ENCODE peak calls at places on chromosome 21, in nine cellular contexts. S is uterus; A is thyroid gland; G is effector memory CD4-positive, alpha-beta T cell; Q is lung; N is body of pancreas; R is colonic mucosa; M is PC-3; V is SK-N-SH. I is an unnamed sample.
A peak's percentile ranks its signal among the peaks of the same experiment; 100 is the strongest.

GRCh38 chr21:17690078-17690494 is 77.4 kb upstream of the BTG3 start:
- DNase-seq in N (no peak), S (no peak), V (no peak), G (no peak), A (no peak), R (no peak), Q (no peak), M (peak; percentile 32), I (no peak)

GRCh38 chr21:30434033-30434631 is 4.1 kb downstream of the KRTAP13-4 start:
- DNase-seq in N (peak; percentile 39), A (peak; percentile 2), S (no peak), M (peak; percentile 78), V (peak; percentile 33), Q (no peak), R (peak; percentile 22), G (no peak), I (no peak)

GRCh38 chr21:41816583-41817165 is 49.8 kb upstream of the RIPK4 start:
- DNase-seq in A (peak; percentile 70), N (peak; percentile 70), V (peak; percentile 88), Q (peak; percentile 59), R (peak; percentile 64), M (peak; percentile 67), G (peak; percentile 5), S (peak; percentile 49), I (peak; percentile 76)

GRCh38 chr21:26490771-26491170 is 82.3 kb downstream of the CYYR1 start:
- DNase-seq in R (no peak), S (no peak), N (no peak), Q (no peak), G (no peak), A (no peak), V (no peak), M (peak; percentile 24), I (no peak)

GRCh38 chr21:31752352-31752751 is 20.4 kb upstream of the SCAF4 start:
- DNase-seq in A (no peak), S (no peak), R (no peak), V (no peak), N (no peak), G (no peak), M (peak; percentile 91), Q (no peak), I (no peak)

GRCh38 chr21:23543334-23543733 is 2063.9 kb downstream of the MRPL39 start:
- DNase-seq in Q (no peak), R (no peak), G (no peak), S (no peak), N (peak; percentile 27), M (no peak), V (no peak), A (no peak), I (no peak)

GRCh38 chr21:42032266-42032665 is 22.1 kb upstream of the ZBTB21 start:
- DNase-seq in G (no peak), A (no peak), R (no peak), Q (no peak), M (no peak), S (no peak), V (no peak), N (no peak), I (no peak)

GRCh38 chr21:21668198-21668597 is 670.0 kb downstream of the NCAM2 start:
- DNase-seq in N (no peak), Q (no peak), R (no peak), V (no peak), M (no peak), S (no peak), G (no peak), A (no peak), I (no peak)

GRCh38 chr21:32770514-32771133 is 931 bp downstream of the PAXBP1 start:
- DNase-seq in N (no peak), G (no peak), A (peak; percentile 29), S (no peak), V (no peak), Q (peak; percentile 36), M (peak; percentile 5), R (no peak), I (no peak)

GRCh38 chr21:14554948-14555347 is 8.8 kb upstream of the SAMSN1 start:
- DNase-seq in Q (no peak), M (peak; percentile 43), A (no peak), N (no peak), V (no peak), S (no peak), G (no peak), R (no peak), I (no peak)

GRCh38 chr21:25838809-25839208 is 104.0 kb downstream of the GABPA start:
- DNase-seq in Q (no peak), S (no peak), G (no peak), N (no peak), R (no peak), V (no peak), A (no peak), M (peak; percentile 86), I (no peak)

GRCh38 chr21:14598065-14598464 is 52.0 kb upstream of the SAMSN1 start:
- DNase-seq in G (no peak), S (no peak), V (no peak), N (no peak), M (no peak), A (no peak), Q (no peak), R (no peak), I (no peak)

DNA sequence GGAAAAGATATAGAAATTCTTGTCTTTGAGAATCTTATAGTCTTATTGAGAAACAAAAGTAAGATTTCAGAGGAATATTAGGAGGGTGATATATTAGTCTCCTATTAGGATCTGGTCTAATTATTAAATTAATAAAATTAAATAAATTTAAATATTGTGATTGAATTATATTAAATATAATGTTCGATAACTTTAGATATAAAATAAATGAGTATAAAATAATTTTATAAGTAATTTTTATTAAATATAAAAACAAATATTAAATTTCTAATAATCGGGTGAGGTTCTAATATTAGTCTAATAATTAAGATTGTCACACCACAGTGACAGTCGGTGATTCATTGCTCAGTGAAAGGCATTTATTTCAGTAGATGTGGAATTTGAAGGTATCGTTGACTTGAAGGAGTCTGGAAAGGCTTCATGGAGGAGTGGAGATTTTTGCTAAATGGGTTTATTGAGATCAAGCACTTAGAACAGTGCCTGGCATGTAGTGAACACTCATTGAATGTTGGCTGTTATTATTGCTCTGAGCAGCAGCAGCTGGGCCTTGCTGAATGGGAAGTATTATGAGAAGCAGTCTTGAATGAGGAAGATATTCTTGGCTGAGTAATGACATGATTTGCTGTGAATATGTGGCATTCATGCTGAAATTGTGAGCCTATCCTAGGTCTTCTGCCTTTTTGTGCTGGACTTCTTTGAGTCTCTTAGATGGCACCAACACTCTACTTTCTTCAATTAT is 74.6 kb downstream of the USP25 start:
- DNase-seq in V (no peak), Q (no peak), R (no peak), S (no peak), N (no peak), G (no peak), M (no peak), A (no peak), I (no peak)
- H3K4me1 ChIP-seq in V (no peaks in the 10 kb centered on the region), Q (peaks cover 6% of the 10 kb centered on the region), R (no peaks in the 10 kb centered on the region), S (no peaks in the 10 kb centered on the region), N (no peaks in the 10 kb centered on the region), G (peaks cover 2% of the 10 kb centered on the region), M (no peaks in the 10 kb centered on the region), A (no peaks in the 10 kb centered on the region), I (no peaks in the 10 kb centered on the region)

GRCh38 chr21:34011660-34012059 is 61.7 kb upstream of the MRPS6 start:
- DNase-seq in N (no peak), V (no peak), G (no peak), S (no peak), M (no peak), Q (no peak), A (no peak), R (no peak), I (no peak)
- H3K9me3 ChIP-seq in N (no peaks in the 10 kb centered on the region), V (no peaks in the 10 kb centered on the region), G (peaks cover 11% of the 10 kb centered on the region), S (no peaks in the 10 kb centered on the region), M (peaks cover 9% of the 10 kb centered on the region), Q (peaks cover 11% of the 10 kb centered on the region), A (no peaks in the 10 kb centered on the region), R (no peaks in the 10 kb centered on the region), I (peaks cover 23% of the 10 kb centered on the region)

DNA sequence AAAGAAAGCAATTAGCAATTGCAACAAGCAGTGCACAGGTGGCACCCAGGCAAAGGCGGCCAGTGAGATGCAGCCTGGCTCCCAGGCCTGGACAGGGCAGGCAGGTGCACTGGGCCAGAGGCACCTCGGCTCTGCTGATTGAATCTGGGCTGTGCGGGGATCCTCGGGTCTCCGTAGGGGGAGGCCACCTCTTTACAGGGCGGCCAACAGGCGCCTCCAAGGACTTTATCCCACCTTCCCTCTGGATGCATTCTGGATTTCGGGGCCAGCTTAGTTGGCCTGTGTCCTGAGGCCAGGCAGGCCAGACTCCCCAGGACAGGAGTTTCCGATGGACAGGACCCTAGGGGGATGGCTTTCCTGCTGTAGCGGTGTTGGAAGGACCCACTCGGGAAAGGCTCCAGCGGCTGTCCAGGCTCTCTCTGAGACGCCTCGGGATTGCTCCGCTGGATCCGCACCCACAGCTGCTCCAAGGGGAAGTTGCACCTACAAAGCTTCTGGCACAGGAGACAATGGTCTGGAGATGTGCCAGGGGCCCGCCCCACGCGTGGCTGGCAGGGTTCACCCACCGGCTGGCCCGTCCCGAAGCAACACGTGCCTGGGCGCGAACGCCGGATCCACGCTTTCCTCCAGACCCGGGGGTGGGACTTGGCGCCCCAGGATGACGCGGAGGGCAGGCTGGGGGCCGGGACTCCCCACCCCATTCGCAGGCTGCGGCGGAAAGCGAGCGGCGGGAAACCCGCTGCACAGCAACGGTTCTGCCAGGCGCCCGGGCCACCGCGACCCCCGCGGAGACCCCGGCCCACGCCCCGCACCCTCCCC is 810 bp downstream of the SLC19A1 start:
- DNase-seq in R (peak; percentile 80), G (peak; percentile 66), V (peak; percentile 95), A (peak; percentile 56), Q (peak; percentile 75), N (peak; percentile 76), S (peak; percentile 71), M (peak; percentile 74), I (peak; percentile 81)
- H3K27ac ChIP-seq in R (no peak overlapping the region), G (peak overlapping the region; percentile 58), V (no peak overlapping the region), A (no peak overlapping the region), Q (no peak overlapping the region), N (no peak overlapping the region), S (peak overlapping the region; percentile 42), M (peak overlapping the region; percentile 38), I (no peak overlapping the region)

DNA sequence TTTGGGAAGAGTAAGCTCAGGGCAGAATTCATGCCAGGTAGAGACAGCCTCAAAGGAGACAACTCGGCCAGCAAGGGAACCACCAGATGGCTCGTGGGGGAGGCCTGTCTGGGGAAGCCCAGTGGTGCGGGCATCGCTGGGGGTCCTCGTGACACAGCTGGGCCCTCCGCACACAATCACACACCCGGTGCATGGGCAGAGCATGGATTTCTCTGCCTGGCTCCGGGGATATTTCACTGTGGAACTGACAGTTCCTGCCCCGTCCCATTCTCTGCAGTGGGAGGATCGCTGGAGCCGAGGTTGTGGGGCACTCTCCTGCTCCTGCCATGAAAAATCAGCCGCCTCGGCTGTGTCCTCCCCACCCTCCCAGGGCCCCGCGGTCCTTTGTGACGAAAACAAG is 108.0 kb downstream of the CRYAA start:
- DNase-seq in N (no peak), Q (no peak), G (no peak), M (no peak), S (no peak), V (no peak), A (no peak), R (no peak), I (no peak)
- H3K4me1 ChIP-seq in N (no peaks in the 10 kb centered on the region), Q (no peaks in the 10 kb centered on the region), G (no peaks in the 10 kb centered on the region), M (no peaks in the 10 kb centered on the region), S (no peaks in the 10 kb centered on the region), V (no peaks in the 10 kb centered on the region), A (peaks cover 10% of the 10 kb centered on the region), R (no peaks in the 10 kb centered on the region), I (no peaks in the 10 kb centered on the region)

GRCh38 chr21:38229260-38229877 is 27.4 kb upstream of the KCNJ15 start:
- DNase-seq in V (no peak), R (peak; percentile 16), A (no peak), G (no peak), Q (no peak), N (no peak), S (no peak), M (peak; percentile 47), I (no peak)
- H3K9me3 ChIP-seq in V (peaks cover 16% of the 10 kb centered on the region), R (no peaks in the 10 kb centered on the region), A (no peaks in the 10 kb centered on the region), G (peaks cover 25% of the 10 kb centered on the region), Q (peaks cover 12% of the 10 kb centered on the region), N (peaks cover 3% of the 10 kb centered on the region), S (no peaks in the 10 kb centered on the region), M (peaks cover 52% of the 10 kb centered on the region), I (peaks cover 53% of the 10 kb centered on the region)

GRCh38 chr21:34669149-34669879 is 520 bp downstream of the CLIC6 start:
- DNase-seq in N (no peak), G (no peak), V (peak; percentile 26), Q (no peak), A (peak; percentile 35), M (no peak), R (no peak), S (no peak), I (no peak)
- H3K27ac ChIP-seq in N (peak overlapping the region; percentile 52), G (no peak overlapping the region), V (no peak overlapping the region), Q (no peak overlapping the region), A (peak overlapping the region; percentile 39), M (no peak overlapping the region), R (no peak overlapping the region), S (no peak overlapping the region), I (peak overlapping the region; percentile 40)